ENCODE peak calls at places on chromosomes 4 and X, in four cellular contexts. U is SK-N-SH, J is sigmoid colon, C is upper lobe of left lung. R is an unnamed sample.

GRCh38 chrX:143661286-143661685 is 25.4 kb upstream of the SLITRK4 start:
- DNase-seq in U (no peak), J (no peak), C (no peak), R (no peak)

GRCh38 chr4:2958446-2958845 is 4.8 kb downstream of the NOP14 start:
- DNase-seq in U (no peak), J (no peak), C (no peak), R (no peak)

GRCh38 chr4:110977554-110977953 is 354.7 kb upstream of the PITX2 start:
- DNase-seq in U (no peak), J (no peak), C (no peak), R (no peak)

GRCh38 chr4:145289403-145290076 is 109.2 kb upstream of the OTUD4 start:
- DNase-seq in U (no peak), J (no peak), C (no peak), R (no peak)

GRCh38 chr4:7237863-7238262 is 45.5 kb downstream of the SORCS2 start:
- DNase-seq in U (no peak), J (no peak), C (no peak), R (no peak)

GRCh38 chr4:123421227-123421941 is 24.8 kb downstream of the SPRY1 start:
- DNase-seq in U (no peak), J (no peak), C (no peak), R (no peak)

GRCh38 chrX:107632291-107632690 is 4.0 kb downstream of the PRPS1 start:
- DNase-seq in U (no peak), J (no peak), C (no peak), R (no peak)

GRCh38 chrX:129706395-129707072 is 32.2 kb upstream of the XPNPEP2 start:
- DNase-seq in U (peak), J (no peak), C (no peak), R (peak)

GRCh38 chr4:150664935-150665334 is 83.0 kb downstream of the MAB21L2 start:
- DNase-seq in U (no peak), J (no peak), C (no peak), R (no peak)

GRCh38 chrX:131264053-131264452 is 25.1 kb downstream of the IGSF1 start:
- DNase-seq in U (no peak), J (no peak), C (no peak), R (no peak)

GRCh38 chr4:152530600-152530999 is 5.3 kb downstream of the FBXW7 start:
- DNase-seq in U (no peak), J (no peak), C (no peak), R (no peak)
- TF ChIP-seq EP300 in U (no peak), J (no peak), C (no peak), R (no peak)

GRCh38 chr4:151665442-151666127 is 95.2 kb downstream of the GATB start:
- DNase-seq in U (no peak), J (no peak), C (no peak), R (no peak)

GRCh38 chr4:151668687-151669402 is 92.0 kb downstream of the GATB start:
- DNase-seq in U (no peak), J (no peak), C (no peak), R (no peak)

GRCh38 chr4:151667025-151667424 is 93.8 kb downstream of the GATB start:
- DNase-seq in U (no peak), J (no peak), C (no peak), R (no peak)

GRCh38 chr4:151666501-151666900 is 94.3 kb downstream of the GATB start:
- DNase-seq in U (no peak), J (no peak), C (no peak), R (no peak)

DNA sequence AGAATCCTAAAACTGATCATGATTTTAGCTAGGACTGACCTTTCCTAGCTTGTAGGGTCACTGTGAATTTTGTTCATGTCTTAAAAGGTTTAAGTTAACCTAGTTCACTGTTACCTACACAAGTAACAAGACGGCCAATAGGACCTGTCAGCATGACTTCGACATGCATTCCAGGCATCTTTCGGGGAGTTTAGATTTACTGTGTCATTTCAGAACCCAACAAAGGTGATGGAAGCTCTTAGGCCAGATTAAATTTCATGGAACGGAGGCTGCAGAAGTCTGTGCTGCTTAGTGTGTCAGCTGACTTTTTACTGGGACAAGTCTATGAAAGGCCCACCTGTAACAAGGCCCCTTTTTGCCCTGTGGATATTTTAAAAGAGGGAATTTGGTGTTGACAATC is 93.1 kb downstream of the GATB start:
- DNase-seq in U (no peak), J (no peak), C (no peak), R (no peak)
- H3K27ac ChIP-seq in U (no peak), J (no peak), C (no peak), R (no peak)

DNA sequence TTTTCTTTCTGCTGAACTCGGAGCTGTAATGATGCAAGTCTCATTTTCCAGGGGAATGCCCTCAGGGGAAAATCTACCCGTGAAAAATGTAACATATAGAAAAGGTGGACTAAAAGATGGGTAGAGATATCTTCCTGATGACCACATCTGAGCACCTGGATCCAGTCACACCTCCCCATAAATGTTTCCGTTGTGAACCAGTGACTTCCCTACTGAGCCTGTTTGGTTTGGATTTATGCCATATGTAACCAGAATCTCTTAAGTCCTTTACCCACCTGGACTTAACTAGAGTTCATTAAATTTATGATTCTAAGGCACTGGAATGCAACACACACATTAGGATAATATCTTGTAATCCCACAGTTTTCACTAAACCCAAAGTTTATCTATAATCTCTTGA is 171.1 kb downstream of the ZNF330 start:
- DNase-seq in U (no peak), J (no peak), C (no peak), R (no peak)
- TF ChIP-seq EP300 in U (no peak), J (no peak), C (no peak), R (no peak)

GRCh38 chr4:98643760-98644159 is 14.7 kb downstream of the TSPAN5 start:
- DNase-seq in U (no peak), J (no peak), C (no peak), R (no peak)
- H3K27ac ChIP-seq in U (peak), J (no peak), C (no peak), R (no peak)

DNA sequence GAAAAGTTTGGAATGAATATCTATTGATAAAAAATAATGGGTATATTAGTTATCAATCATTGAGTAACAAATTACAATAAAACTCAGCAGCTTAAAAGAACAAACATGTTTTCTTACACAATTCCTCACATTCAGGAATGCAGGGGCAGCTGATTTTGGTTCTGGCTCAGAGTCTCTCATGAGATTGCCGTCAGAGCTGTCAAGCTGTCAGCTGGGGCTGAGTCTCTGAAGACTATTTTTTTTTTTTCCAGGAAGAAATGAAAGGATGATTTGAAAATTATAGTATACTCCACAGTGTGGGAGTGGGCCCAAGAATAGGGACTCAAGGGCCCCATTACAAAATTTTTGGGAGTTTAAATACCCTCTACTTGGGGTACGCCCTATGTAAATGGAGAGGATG is 219.1 kb downstream of the GC start:
- DNase-seq in U (no peak), J (no peak), C (no peak), R (no peak)
- TF ChIP-seq EP300 in U (no peak), J (no peak), C (no peak), R (no peak)

R was measured in stomach.